ENCODE peak calls at places on chromosomes 3 and 15, in four cellular contexts. W is HepG2, B is ovary, Q is adrenal gland. D is an unnamed sample.

GRCh38 chr15:42457445-42458442 is 33.2 kb downstream of the ZNF106 start:
- DNase-seq in W (no peak), B (peak; percentile 62), Q (peak; percentile 51), D (peak; percentile 93)

GRCh38 chr3:177127008-177127407 is 70.3 kb downstream of the TBL1XR1 start:
- DNase-seq in W (no peak), B (no peak), Q (no peak), D (no peak)

GRCh38 chr3:37291275-37291700 is 116.9 kb upstream of the LRRFIP2 start:
- DNase-seq in W (no peak), B (no peak), Q (no peak), D (peak; percentile 44)

GRCh38 chr3:171001250-171001893 is 25.1 kb downstream of the SLC2A2 start:
- DNase-seq in W (peak; percentile 96), B (no peak), Q (no peak), D (no peak)

GRCh38 chr3:171416666-171417065 is 43.5 kb downstream of the TNIK start:
- DNase-seq in W (no peak), B (no peak), Q (no peak), D (no peak)

GRCh38 chr15:68806220-68807105 is 14.2 kb downstream of the ANP32A start:
- DNase-seq in W (no peak), B (no peak), Q (peak; percentile 4), D (no peak)

GRCh38 chr3:112056451-112056929 is 22.0 kb downstream of the TMPRSS7 start:
- DNase-seq in W (no peak), B (no peak), Q (no peak), D (peak; percentile 35)

GRCh38 chr3:101633186-101633585 is 43.7 kb downstream of the ZBTB11 start:
- DNase-seq in W (no peak), B (no peak), Q (no peak), D (no peak)

GRCh38 chr15:31083394-31083790 is 18.1 kb downstream of the TRPM1 start:
- DNase-seq in W (peak; percentile 48), B (no peak), Q (no peak), D (no peak)

GRCh38 chr3:40511031-40511718 is 5.3 kb downstream of the ZNF620 start:
- DNase-seq in W (no peak), B (no peak), Q (no peak), D (no peak)

GRCh38 chr3:29281265-29282228 is 676 bp downstream of the RBMS3 start:
- DNase-seq in W (no peak), B (peak; percentile 45), Q (peak; percentile 32), D (peak; percentile 59)

GRCh38 chr3:51389423-51390183 is 1.5 kb upstream of the RBM15B start:
- DNase-seq in W (peak; percentile 42), B (no peak), Q (peak; percentile 45), D (peak; percentile 68)

GRCh38 chr15:31100738-31101137 is 787 bp downstream of the TRPM1 start:
- DNase-seq in W (no peak), B (no peak), Q (no peak), D (no peak)

GRCh38 chr3:149454746-149455145 is 19.8 kb upstream of the TM4SF4 start:
- DNase-seq in W (no peak), B (no peak), Q (no peak), D (peak; percentile 46)

GRCh38 chr3:33318709-33319380 is 41.6 kb downstream of the FBXL2 start:
- DNase-seq in W (no peak), B (no peak), Q (no peak), D (peak; percentile 2)

GRCh38 chr3:40930131-40930538 is 269.2 kb upstream of the CTNNB1 start:
- DNase-seq in W (peak; percentile 64), B (no peak), Q (no peak), D (peak; percentile 57)

GRCh38 chr3:142029052-142029642 is 120.2 kb downstream of the TFDP2 start:
- DNase-seq in W (no peak), B (no peak), Q (no peak), D (no peak)

GRCh38 chr3:29463306-29463705 is 182.4 kb downstream of the RBMS3 start:
- DNase-seq in W (no peak), B (no peak), Q (no peak), D (peak; percentile 58)

DNA sequence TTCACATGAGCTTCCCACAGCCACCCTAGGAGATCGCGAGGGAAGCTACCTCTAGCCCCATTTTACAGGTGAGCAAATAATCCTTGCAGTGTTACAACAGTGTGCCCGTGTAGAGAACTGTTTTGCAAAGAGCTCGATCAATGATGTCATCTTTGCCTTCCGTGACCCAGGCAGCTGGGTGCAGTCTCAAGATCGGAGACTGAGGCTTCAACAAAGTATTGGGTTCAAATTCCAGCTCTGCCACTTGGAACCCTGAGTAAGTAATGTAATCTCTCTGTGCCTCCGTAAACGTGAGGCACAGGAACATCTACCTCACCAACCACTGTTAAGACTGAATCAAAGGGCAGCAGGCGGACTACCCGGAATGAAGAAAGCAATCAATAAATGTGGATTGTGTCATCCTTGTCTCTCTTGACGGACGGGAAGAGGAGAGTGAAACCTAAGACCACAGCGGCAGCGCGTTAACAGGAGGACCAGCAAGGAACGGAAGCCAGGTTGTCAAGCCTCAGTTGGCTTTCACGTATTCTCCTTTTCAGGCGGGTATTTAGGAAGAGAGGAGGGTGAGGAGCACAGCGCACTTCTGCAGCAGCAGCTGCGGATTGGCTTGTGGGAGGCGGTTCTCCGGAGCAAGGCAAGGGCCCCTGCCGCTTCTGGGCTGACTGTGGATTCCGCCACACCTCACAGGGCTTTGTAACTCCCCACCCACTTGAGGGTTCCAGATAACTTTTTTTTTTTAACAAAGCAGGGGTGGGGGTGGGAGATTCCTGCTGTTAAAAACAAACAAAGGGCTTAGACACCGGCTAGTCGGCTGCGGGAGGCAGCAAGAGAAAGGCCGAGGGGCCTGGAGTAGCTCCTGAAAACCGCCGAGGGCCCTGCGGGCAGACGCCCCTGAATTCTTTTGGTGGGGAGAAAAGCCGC is 1.5 kb upstream of the SMAD3 start:
- DNase-seq in W (peak; percentile 90), B (peak; percentile 55), Q (no peak), D (peak; percentile 85)
- H3K4me3 ChIP-seq in W (peak overlapping the region; percentile 92), B (no peak overlapping the region), Q (no peak overlapping the region), D (peak overlapping the region; percentile 66)

GRCh38 chr15:52394020-52394608 is 98.5 kb upstream of the MYO5C start:
- DNase-seq in W (no peak), B (no peak), Q (no peak), D (peak; percentile 14)
- H3K4me1 ChIP-seq in W (no peaks in the 10 kb centered on the region), B (no peaks in the 10 kb centered on the region), Q (no peaks in the 10 kb centered on the region), D (peaks cover 3% of the 10 kb centered on the region)

GRCh38 chr3:187368765-187369450 is 723 bp downstream of the RTP4 start:
- DNase-seq in W (no peak), B (no peak), Q (no peak), D (no peak)
- H3K4me3 ChIP-seq in W (peak overlapping the region; percentile 80), B (peak overlapping the region; percentile 43), Q (peak overlapping the region; percentile 62), D (no peak overlapping the region)

GRCh38 chr3:71109241-71109976 is 474.1 kb downstream of the FOXP1 start:
- DNase-seq in W (no peak), B (no peak), Q (no peak), D (peak; percentile 73)

GRCh38 chr3:71109977-71110285 is 473.6 kb downstream of the FOXP1 start:
- DNase-seq in W (no peak), B (no peak), Q (no peak), D (no peak)

GRCh38 chr3:71112576-71112975 is 471.0 kb downstream of the FOXP1 start:
- DNase-seq in W (no peak), B (no peak), Q (no peak), D (no peak)

GRCh38 chr3:71111784-71112440 is 471.6 kb downstream of the FOXP1 start:
- DNase-seq in W (peak; percentile 55), B (no peak), Q (no peak), D (peak; percentile 79)

DNA sequence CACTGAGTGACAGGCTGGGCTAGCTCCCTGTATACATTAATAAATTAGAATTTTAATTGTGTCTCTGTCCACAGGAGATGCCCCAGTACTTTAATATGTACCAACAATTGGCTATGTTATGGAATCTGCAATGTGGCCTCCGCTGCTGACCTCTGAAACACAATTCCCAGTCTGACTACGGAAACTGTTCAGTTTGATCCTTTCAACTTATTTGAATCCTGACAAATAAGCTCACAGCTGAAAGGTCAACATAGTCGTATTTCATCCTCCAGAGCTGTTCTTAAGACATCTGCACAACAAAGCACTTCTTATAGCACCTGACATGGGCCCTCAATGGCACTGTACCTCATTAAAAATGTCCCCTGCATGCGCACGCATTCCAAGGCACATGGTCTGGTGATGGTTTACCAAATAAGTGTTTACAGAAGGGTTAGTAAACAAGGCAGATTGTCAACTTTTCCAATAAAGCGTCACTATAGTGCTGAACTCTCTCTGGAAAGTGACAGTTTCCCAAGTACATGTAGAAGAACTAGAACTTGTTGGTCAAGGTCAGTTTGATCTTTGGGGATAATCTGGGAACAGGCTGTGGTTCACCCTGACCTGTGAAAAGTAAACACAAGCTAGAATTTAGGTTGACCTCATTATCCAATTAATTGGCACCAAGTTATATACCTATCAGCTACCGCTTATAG is 472.9 kb downstream of the FOXP1 start:
- DNase-seq in W (no peak), B (no peak), Q (no peak), D (no peak)
- H3K4me1 ChIP-seq in W (no peaks in the 10 kb centered on the region), B (peaks cover 22% of the 10 kb centered on the region), Q (no peaks in the 10 kb centered on the region), D (peaks cover 4% of the 10 kb centered on the region)

DNA sequence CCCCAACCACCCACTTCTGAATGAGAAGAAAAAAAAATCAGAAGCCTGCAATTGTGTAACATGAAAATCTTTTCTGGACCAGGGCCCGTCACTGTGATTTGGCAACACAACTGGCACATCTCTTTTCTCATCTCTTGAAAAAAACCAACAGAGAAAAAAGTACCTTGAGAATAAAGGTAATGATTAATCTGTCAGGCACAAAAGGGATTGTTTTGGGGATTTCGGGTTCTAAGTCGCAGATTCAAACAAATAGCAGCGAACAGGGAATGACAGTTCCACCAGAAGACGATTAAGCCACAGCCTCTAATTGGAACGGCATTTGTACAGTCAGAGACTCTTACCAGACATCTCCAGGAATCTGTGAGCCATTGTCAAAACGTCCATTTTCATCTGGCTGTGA is at the start of gene AQP9:
- DNase-seq in W (no peak), B (no peak), Q (no peak), D (no peak)
- H3K4me3 ChIP-seq in W (no peak within 1 kb of the TSS), B (no peak within 1 kb of the TSS), Q (no peak within 1 kb of the TSS), D (no peak within 1 kb of the TSS)

GRCh38 chr3:55269096-55269495 is 218.0 kb downstream of the WNT5A start:
- DNase-seq in W (no peak), B (no peak), Q (no peak), D (no peak)
- H3K4me1 ChIP-seq in W (peaks cover 16% of the 10 kb centered on the region), B (peaks cover 12% of the 10 kb centered on the region), Q (no peaks in the 10 kb centered on the region), D (no peaks in the 10 kb centered on the region)

GRCh38 chr15:37002041-37002689 is 98.2 kb downstream of the MEIS2 start:
- DNase-seq in W (no peak), B (no peak), Q (no peak), D (peak; percentile 29)
- H3K4me3 ChIP-seq in W (no peak overlapping the region), B (no peak overlapping the region), Q (no peak overlapping the region), D (no peak overlapping the region)

GRCh38 chr15:25848769-25849430 is 14.2 kb downstream of the ATP10A start:
- DNase-seq in W (no peak), B (no peak), Q (no peak), D (no peak)

GRCh38 chr15:25849431-25849921 is 13.7 kb downstream of the ATP10A start:
- DNase-seq in W (no peak), B (no peak), Q (no peak), D (peak; percentile 84)

GRCh38 chr15:25847066-25847465 is 16.1 kb downstream of the ATP10A start:
- DNase-seq in W (no peak), B (no peak), Q (no peak), D (no peak)

GRCh38 chr15:25846377-25846776 is 16.8 kb downstream of the ATP10A start:
- DNase-seq in W (no peak), B (no peak), Q (no peak), D (no peak)

DNA sequence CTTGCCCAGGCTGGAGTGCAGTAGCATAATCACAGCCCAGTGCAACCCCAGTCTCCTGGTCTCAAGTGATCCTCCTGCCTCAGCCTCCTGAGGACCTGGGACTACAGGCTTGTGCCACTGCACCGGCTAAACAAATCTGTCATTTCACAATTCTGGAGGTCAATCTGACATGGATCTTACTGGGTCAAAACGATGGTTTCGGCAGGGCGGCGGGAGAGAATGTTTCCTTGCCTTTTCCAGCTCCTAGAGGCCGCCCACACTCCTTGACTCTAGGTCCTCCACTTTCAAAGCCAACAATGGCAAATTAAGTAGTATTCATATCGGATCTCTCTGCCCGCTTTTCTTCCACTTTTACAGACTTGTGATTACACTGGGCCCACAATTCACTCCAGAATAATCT is 14.8 kb downstream of the ATP10A start:
- DNase-seq in W (no peak), B (no peak), Q (no peak), D (no peak)
- H3K4me1 ChIP-seq in W (peaks cover 64% of the 10 kb centered on the region), B (peaks cover 5% of the 10 kb centered on the region), Q (peaks cover 25% of the 10 kb centered on the region), D (peaks cover 7% of the 10 kb centered on the region)